ENCODE peak calls at places on chromosomes 6 and 20, in seven cellular contexts. L is astrocyte, K is fibroblast of lung, Z is WTC11, V is T-helper 17 cell, M is pancreas, D is RWPE1. T is an unnamed sample.

GRCh38 chr6:119273799-119274595 is 75.6 kb downstream of the MAN1A1 start:
- DNase-seq in K (peak; percentile 70), V (no peak), M (no peak), L (peak; percentile 62), Z (no peak), D (peak; percentile 24), T (no peak)

GRCh38 chr6:47852727-47853126 is 70.9 kb downstream of the OPN5 start:
- DNase-seq in M (no peak), D (peak; percentile 12), L (no peak), V (no peak), K (no peak), Z (no peak), T (no peak)

GRCh38 chr6:170026272-170027110 is 264.4 kb downstream of the DLL1 start:
- DNase-seq in Z (no peak), D (peak; percentile 87), K (no peak), M (peak; percentile 94), V (no peak), L (no peak), T (no peak)

GRCh38 chr6:4736371-4736873 is 39.8 kb upstream of the CDYL start:
- DNase-seq in V (no peak), M (no peak), L (no peak), K (no peak), D (no peak), Z (no peak), T (no peak)

GRCh38 chr20:41862023-41862422 is 243.8 kb upstream of the CHD6 start:
- DNase-seq in Z (peak; percentile 24), L (no peak), K (no peak), M (no peak), V (no peak), D (no peak), T (no peak)

GRCh38 chr20:43984587-43984986 is 69.9 kb downstream of the TOX2 start:
- DNase-seq in V (no peak), D (no peak), M (no peak), L (no peak), Z (no peak), K (no peak), T (no peak)

GRCh38 chr20:58228484-58229197 is at the start of gene ANKRD60:
- DNase-seq in K (peak; percentile 78), D (no peak), V (peak; percentile 38), Z (peak; percentile 76), L (peak; percentile 65), M (peak; percentile 58), T (peak; percentile 65)

GRCh38 chr6:105372142-105372861 is 30.6 kb downstream of the PREP start:
- DNase-seq in M (no peak), Z (no peak), D (no peak), L (no peak), V (no peak), K (no peak), T (no peak)

T was measured in brain microvascular endothelial cell.